ENCODE peak calls at places on chromosomes 1 and 21, in five cellular contexts. G, D, L, X and U are unnamed samples.

GRCh38 chr1:40078512-40079333 is 18.3 kb downstream of the PPT1 start:
- DNase-seq in D (no peak), G (no peak), L (peak; percentile 47), X (peak; percentile 73), U (peak; percentile 59)

GRCh38 chr1:178192686-178193085 is 98.8 kb downstream of the RASAL2 start:
- DNase-seq in G (no peak), D (no peak), X (no peak), L (peak; percentile 54), U (no peak)

GRCh38 chr1:100188617-100189016 is 10.6 kb upstream of the LRRC39 start:
- DNase-seq in G (peak; percentile 31), L (no peak), D (no peak), X (no peak), U (no peak)

GRCh38 chr1:149942207-149942606 is 5.5 kb upstream of the MTMR11 start:
- DNase-seq in L (peak; percentile 49), X (peak; percentile 67), G (no peak), D (no peak), U (peak; percentile 56)

GRCh38 chr1:47013239-47013638 is 10.2 kb upstream of the CYP4X1 start:
- DNase-seq in L (no peak), X (no peak), D (no peak), G (no peak), U (no peak)

GRCh38 chr1:212242985-212243308 is 42.3 kb upstream of the PPP2R5A start:
- DNase-seq in G (no peak), X (no peak), D (no peak), L (no peak), U (no peak)

GRCh38 chr21:31623664-31624063 is 35.8 kb upstream of the SOD1 start:
- DNase-seq in G (no peak), L (no peak), D (no peak), X (peak; percentile 39), U (no peak)

GRCh38 chr1:77218477-77219165 is 609 bp downstream of the PIGK start:
- DNase-seq in D (no peak), X (no peak), L (no peak), G (no peak), U (no peak)

GRCh38 chr1:78339490-78339889 is 151.3 kb upstream of the PTGFR start:
- DNase-seq in L (no peak), X (no peak), G (no peak), D (no peak), U (no peak)

GRCh38 chr1:115090956-115091355 is 1.7 kb upstream of the TSPAN2 start:
- DNase-seq in X (no peak), L (no peak), G (no peak), D (no peak), U (no peak)
- TF ChIP-seq CTCF in X (no peak), L (no peak), G (no peak), D (no peak), U (no peak)

DNA sequence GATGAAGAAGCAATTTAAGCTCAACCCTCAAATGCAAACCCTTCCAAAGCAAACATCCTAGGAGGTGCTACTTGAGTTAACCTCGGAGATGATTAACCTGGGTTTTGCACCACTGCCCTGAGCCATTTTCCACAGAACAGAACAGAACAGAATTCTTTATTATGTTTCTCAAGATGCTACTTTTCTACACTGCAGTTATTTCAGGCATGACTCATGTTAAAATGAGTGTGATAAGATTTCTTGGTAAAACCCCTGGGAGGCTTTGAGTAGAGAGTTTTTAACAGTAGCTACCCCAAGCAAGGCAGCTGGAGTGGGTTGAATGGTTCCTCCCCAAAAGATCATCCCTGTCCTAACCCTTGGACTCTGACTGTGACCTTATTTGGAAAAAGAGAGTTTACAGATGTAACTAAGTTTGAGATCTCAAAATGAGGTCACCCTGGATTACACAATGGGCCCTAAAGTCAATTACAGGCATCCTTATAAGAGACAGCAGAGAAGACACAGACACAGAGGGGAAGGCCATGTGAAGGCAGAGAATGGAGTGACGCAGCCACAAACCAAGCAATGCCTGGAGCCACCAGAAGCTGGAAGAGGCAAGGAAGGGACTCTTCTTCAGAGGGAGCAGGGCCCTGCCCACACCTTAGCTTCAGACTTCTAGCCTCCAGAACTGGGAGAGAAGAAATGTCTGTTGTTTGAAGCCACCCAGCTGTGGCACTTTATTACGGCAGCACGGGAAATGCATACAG is 153.4 kb downstream of the ETS2 start:
- DNase-seq in L (no peak), D (no peak), X (peak; percentile 22), G (no peak), U (peak; percentile 62)
- TF ChIP-seq KDM1A in L (no peak), D (no peak), X (no peak), G (no peak), U (no peak)

DNA sequence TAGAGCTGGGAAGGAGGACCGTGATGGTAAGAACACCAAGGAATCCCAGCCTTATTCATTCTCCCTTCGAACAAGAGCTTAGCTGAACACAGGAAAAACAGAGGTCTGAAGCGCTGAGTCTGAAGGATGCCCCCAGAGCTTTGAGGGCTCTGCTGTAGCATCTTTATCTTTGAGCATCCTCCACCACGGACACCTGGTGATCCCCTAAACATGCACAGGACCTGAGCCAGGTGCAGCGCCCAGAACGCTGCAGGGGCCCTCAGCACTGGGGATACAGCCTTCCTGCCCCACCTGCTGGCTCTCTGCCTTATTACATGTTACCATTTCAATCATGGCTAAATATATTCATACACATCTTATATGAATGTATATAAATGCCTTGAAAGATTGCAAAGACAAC is 7.7 kb upstream of the GPATCH4 start:
- DNase-seq in X (peak; percentile 62), G (no peak), D (no peak), L (no peak), U (no peak)
- TF ChIP-seq CTCF in X (peak; percentile 81), G (peak; percentile 72), D (peak; percentile 65), L (peak; percentile 78), U (peak; percentile 71)

DNA sequence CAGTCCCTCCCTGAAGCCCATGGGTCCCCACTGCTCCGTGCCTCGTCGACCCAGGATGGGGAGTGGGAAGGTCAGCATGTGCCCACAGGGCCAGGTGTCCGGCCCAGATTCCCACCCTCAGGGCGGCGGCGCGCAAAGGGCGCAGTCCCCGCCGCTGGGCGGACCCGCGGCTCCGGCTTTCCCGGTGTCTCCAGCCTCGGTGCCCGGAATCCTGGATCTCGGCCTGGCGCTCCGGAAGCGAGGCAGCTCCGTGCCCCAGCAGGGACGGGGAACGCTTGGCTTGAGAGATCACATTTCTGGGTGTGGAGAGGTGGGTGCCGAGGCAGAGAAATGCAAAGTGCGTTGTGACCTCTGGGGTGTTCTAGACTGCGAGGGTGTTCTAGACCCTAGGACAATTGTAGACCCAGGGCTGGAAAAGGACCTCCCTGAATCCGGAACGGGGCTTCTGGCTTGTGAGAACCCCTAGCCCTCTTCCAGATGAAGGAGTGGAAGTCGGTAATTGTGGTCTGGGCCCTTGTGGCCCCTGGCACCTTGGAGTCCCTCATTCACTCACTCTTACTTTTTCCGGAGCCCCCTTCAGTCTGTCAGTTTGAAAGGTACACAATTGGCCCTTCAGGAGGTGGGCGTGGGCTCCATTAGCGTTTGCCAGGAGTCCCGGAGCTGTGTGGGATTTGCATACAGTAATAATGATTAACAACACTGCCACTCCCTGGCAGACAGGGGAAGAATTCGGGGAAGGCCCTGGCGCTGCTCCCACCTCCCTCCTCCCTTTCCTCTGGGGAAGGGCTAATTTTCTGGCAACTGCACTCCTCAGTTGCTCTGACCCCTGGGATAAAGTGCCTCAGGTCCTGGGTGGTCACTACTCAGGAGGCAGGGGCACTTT is 1.7 kb upstream of the KCND3 start:
- DNase-seq in G (no peak), X (peak; percentile 39), D (peak; percentile 33), L (peak; percentile 14), U (peak; percentile 11)
- TF ChIP-seq KDM1A in G (no peak), X (no peak), D (no peak), L (no peak), U (no peak)

GRCh38 chr1:228869312-228869824 is 134.1 kb downstream of the RHOU start:
- DNase-seq in D (no peak), G (no peak), X (no peak), L (no peak), U (no peak)

GRCh38 chr1:228867951-228868730 is 132.9 kb downstream of the RHOU start:
- DNase-seq in L (no peak), X (no peak), G (no peak), D (no peak), U (no peak)

GRCh38 chr1:228867093-228867950 is 132.0 kb downstream of the RHOU start:
- DNase-seq in G (no peak), L (no peak), X (no peak), D (no peak), U (no peak)

GRCh38 chr1:228870041-228870713 is 134.9 kb downstream of the RHOU start:
- DNase-seq in G (no peak), L (no peak), D (no peak), X (no peak), U (no peak)

DNA sequence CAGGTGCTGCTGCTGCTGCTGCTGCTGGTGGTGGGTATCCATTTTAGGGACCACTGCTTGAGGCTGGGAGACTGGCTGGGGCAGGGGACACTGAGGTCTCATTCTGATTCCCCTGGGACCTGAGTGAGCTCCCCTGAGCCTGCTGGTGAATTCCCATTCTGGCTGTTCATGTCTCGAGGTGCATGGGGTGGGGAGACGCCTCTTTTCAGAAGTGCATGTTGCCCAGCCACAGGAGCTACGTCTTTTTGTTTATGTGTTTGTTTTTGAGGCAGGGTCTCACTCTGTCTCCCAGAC is 133.4 kb downstream of the RHOU start:
- DNase-seq in X (no peak), L (no peak), G (no peak), D (no peak), U (no peak)
- TF ChIP-seq CTCF in X (no peak), L (no peak), G (no peak), D (no peak), U (no peak)

GRCh38 chr1:26961826-26962225 is 1.6 kb upstream of the KDF1 start:
- DNase-seq in L (peak; percentile 32), G (no peak), D (no peak), X (no peak), U (peak; percentile 82)
- TF ChIP-seq KDM1A in L (no peak), G (no peak), D (no peak), X (no peak), U (peak; percentile 79)

GRCh38 chr1:223716302-223716862 is 4.0 kb downstream of the CAPN2 start:
- DNase-seq in L (no peak), D (no peak), G (peak; percentile 47), X (no peak), U (no peak)

GRCh38 chr1:223713546-223714420 is 1.4 kb downstream of the CAPN2 start:
- DNase-seq in X (peak; percentile 54), G (no peak), L (no peak), D (no peak), U (no peak)

GRCh38 chr1:223715710-223716103 is 3.4 kb downstream of the CAPN2 start:
- DNase-seq in X (no peak), G (no peak), L (no peak), D (no peak), U (no peak)

GRCh38 chr1:223714421-223714724 is 2.0 kb downstream of the CAPN2 start:
- DNase-seq in X (no peak), D (no peak), G (no peak), L (no peak), U (no peak)

GRCh38 chr1:223714849-223715709 is 2.7 kb downstream of the CAPN2 start:
- DNase-seq in L (no peak), D (no peak), X (peak; percentile 53), G (no peak), U (no peak)
- TF ChIP-seq CTCF in L (no peak), D (no peak), X (peak; percentile 18), G (no peak), U (no peak)